ENCODE peak calls at places on chromosomes 6 and 20, in five cellular contexts. One of them, this sample, is unnamed.

GRCh38 chr20:22293886-22294285 is 290.5 kb downstream of the FOXA2 start:
- DNase-seq in pancreas: no peak
- DNase-seq in HCT116: no peak
- DNase-seq in IMR-90: no peak
- DNase-seq in heart left ventricle: no peak
- DNase-seq in this sample: no peak

GRCh38 chr6:35402136-35402855 is 49.8 kb upstream of the FANCE start:
- DNase-seq in heart left ventricle: no peak
- DNase-seq in HCT116: no peak
- DNase-seq in IMR-90: no peak
- DNase-seq in pancreas: peak; percentile 61
- DNase-seq in this sample: no peak

GRCh38 chr6:156545021-156545420 is 232.2 kb upstream of the ARID1B start:
- DNase-seq in IMR-90: no peak
- DNase-seq in pancreas: no peak
- DNase-seq in HCT116: no peak
- DNase-seq in heart left ventricle: no peak
- DNase-seq in this sample: no peak

GRCh38 chr6:162070639-162071038 is 656.9 kb downstream of the PRKN start:
- DNase-seq in HCT116: no peak
- DNase-seq in IMR-90: no peak
- DNase-seq in pancreas: no peak
- DNase-seq in heart left ventricle: no peak
- DNase-seq in this sample: no peak

GRCh38 chr6:106527979-106528378 is 101.3 kb downstream of the RTN4IP1 start:
- DNase-seq in heart left ventricle: no peak
- DNase-seq in HCT116: peak; percentile 83
- DNase-seq in pancreas: no peak
- DNase-seq in IMR-90: peak; percentile 98
- DNase-seq in this sample: no peak

GRCh38 chr20:18879262-18879661 is 65.7 kb downstream of the SCP2D1 start:
- DNase-seq in heart left ventricle: no peak
- DNase-seq in pancreas: no peak
- DNase-seq in IMR-90: no peak
- DNase-seq in HCT116: no peak
- DNase-seq in this sample: no peak

GRCh38 chr20:43715044-43715443 is 11.8 kb downstream of the GTSF1L start:
- DNase-seq in pancreas: no peak
- DNase-seq in HCT116: no peak
- DNase-seq in heart left ventricle: no peak
- DNase-seq in IMR-90: no peak
- DNase-seq in this sample: no peak

GRCh38 chr20:6524305-6524704 is 243.2 kb upstream of the BMP2 start:
- DNase-seq in HCT116: no peak
- DNase-seq in pancreas: no peak
- DNase-seq in heart left ventricle: no peak
- DNase-seq in IMR-90: no peak
- DNase-seq in this sample: no peak

GRCh38 chr6:22222469-22222868 is 74.4 kb downstream of the PRL start:
- DNase-seq in pancreas: no peak
- DNase-seq in IMR-90: no peak
- DNase-seq in heart left ventricle: no peak
- DNase-seq in HCT116: no peak
- DNase-seq in this sample: no peak

GRCh38 chr6:166687538-166688259 is 60.6 kb upstream of the RPS6KA2 start:
- DNase-seq in pancreas: no peak
- DNase-seq in HCT116: no peak
- DNase-seq in IMR-90: no peak
- DNase-seq in heart left ventricle: no peak
- DNase-seq in this sample: no peak

GRCh38 chr6:25660512-25660911 is 8.5 kb downstream of the SCGN start:
- DNase-seq in HCT116: peak; percentile 56
- DNase-seq in IMR-90: peak; percentile 54
- DNase-seq in pancreas: no peak
- DNase-seq in heart left ventricle: no peak
- DNase-seq in this sample: no peak

GRCh38 chr6:110902091-110902490 is 27.5 kb downstream of the AMD1 start:
- DNase-seq in IMR-90: no peak
- DNase-seq in heart left ventricle: no peak
- DNase-seq in pancreas: no peak
- DNase-seq in HCT116: no peak
- DNase-seq in this sample: no peak

GRCh38 chr20:32319100-32319499 is 39.0 kb upstream of the ASXL1 start:
- DNase-seq in IMR-90: no peak
- DNase-seq in heart left ventricle: no peak
- DNase-seq in HCT116: no peak
- DNase-seq in pancreas: no peak
- DNase-seq in this sample: no peak

GRCh38 chr6:125169058-125169457 is 15.5 kb downstream of the TPD52L1 start:
- DNase-seq in IMR-90: peak; percentile 50
- DNase-seq in heart left ventricle: no peak
- DNase-seq in HCT116: no peak
- DNase-seq in pancreas: peak; percentile 37
- DNase-seq in this sample: no peak

GRCh38 chr6:72422126-72422680 is 199.7 kb upstream of the KCNQ5 start:
- DNase-seq in IMR-90: peak; percentile 53
- DNase-seq in HCT116: no peak
- DNase-seq in pancreas: no peak
- DNase-seq in heart left ventricle: no peak
- DNase-seq in this sample: no peak

GRCh38 chr20:2197166-2197565 is 95.5 kb downstream of the STK35 start:
- DNase-seq in heart left ventricle: no peak
- DNase-seq in HCT116: no peak
- DNase-seq in IMR-90: no peak
- DNase-seq in pancreas: no peak
- DNase-seq in this sample: no peak

GRCh38 chr20:36399969-36400545 is 93.9 kb downstream of the DLGAP4 start:
- DNase-seq in pancreas: no peak
- DNase-seq in HCT116: no peak
- DNase-seq in IMR-90: no peak
- DNase-seq in heart left ventricle: no peak
- DNase-seq in this sample: no peak

GRCh38 chr6:11064836-11065235 is 20.7 kb upstream of the ELOVL2 start:
- DNase-seq in IMR-90: no peak
- DNase-seq in pancreas: no peak
- DNase-seq in heart left ventricle: no peak
- DNase-seq in HCT116: no peak
- DNase-seq in this sample: no peak

GRCh38 chr20:19079536-19080299 is 132.7 kb upstream of the SLC24A3 start:
- DNase-seq in pancreas: no peak
- DNase-seq in IMR-90: peak; percentile 9
- DNase-seq in heart left ventricle: no peak
- DNase-seq in HCT116: no peak
- DNase-seq in this sample: no peak

GRCh38 chr6:73299171-73300073 is 36.4 kb upstream of the KHDC1 start:
- DNase-seq in heart left ventricle: peak; percentile 39
- DNase-seq in pancreas: no peak
- DNase-seq in IMR-90: no peak
- DNase-seq in HCT116: no peak
- DNase-seq in this sample: no peak

GRCh38 chr20:63537525-63538203 is 488 bp upstream of the PTK6 start:
- DNase-seq in pancreas: peak; percentile 95
- DNase-seq in HCT116: peak; percentile 93
- DNase-seq in IMR-90: peak; percentile 86
- DNase-seq in heart left ventricle: peak; percentile 87
- DNase-seq in this sample: peak; percentile 82

GRCh38 chr6:156889469-156889868 is 112.3 kb downstream of the ARID1B start:
- DNase-seq in heart left ventricle: no peak
- DNase-seq in IMR-90: no peak
- DNase-seq in HCT116: no peak
- DNase-seq in pancreas: no peak
- DNase-seq in this sample: no peak

GRCh38 chr20:2163312-2163711 is 61.7 kb downstream of the STK35 start:
- DNase-seq in pancreas: no peak
- DNase-seq in HCT116: no peak
- DNase-seq in IMR-90: no peak
- DNase-seq in heart left ventricle: no peak
- DNase-seq in this sample: no peak

GRCh38 chr20:10641467-10641866 is 32.3 kb downstream of the JAG1 start:
- DNase-seq in IMR-90: no peak
- DNase-seq in pancreas: no peak
- DNase-seq in HCT116: no peak
- DNase-seq in heart left ventricle: no peak
- DNase-seq in this sample: no peak

GRCh38 chr6:164569503-164569902 is 739.9 kb downstream of the C6orf118 start:
- DNase-seq in IMR-90: no peak
- DNase-seq in heart left ventricle: no peak
- DNase-seq in HCT116: no peak
- DNase-seq in pancreas: no peak
- DNase-seq in this sample: no peak

GRCh38 chr20:46161921-46162320 is 43.8 kb downstream of the CD40 start:
- DNase-seq in pancreas: no peak
- DNase-seq in HCT116: no peak
- DNase-seq in IMR-90: no peak
- DNase-seq in heart left ventricle: no peak
- DNase-seq in this sample: no peak

GRCh38 chr20:25125636-25126035 is 43.7 kb upstream of the VSX1 start:
- DNase-seq in IMR-90: no peak
- DNase-seq in HCT116: no peak
- DNase-seq in pancreas: no peak
- DNase-seq in heart left ventricle: no peak
- DNase-seq in this sample: peak; percentile 50

DNA sequence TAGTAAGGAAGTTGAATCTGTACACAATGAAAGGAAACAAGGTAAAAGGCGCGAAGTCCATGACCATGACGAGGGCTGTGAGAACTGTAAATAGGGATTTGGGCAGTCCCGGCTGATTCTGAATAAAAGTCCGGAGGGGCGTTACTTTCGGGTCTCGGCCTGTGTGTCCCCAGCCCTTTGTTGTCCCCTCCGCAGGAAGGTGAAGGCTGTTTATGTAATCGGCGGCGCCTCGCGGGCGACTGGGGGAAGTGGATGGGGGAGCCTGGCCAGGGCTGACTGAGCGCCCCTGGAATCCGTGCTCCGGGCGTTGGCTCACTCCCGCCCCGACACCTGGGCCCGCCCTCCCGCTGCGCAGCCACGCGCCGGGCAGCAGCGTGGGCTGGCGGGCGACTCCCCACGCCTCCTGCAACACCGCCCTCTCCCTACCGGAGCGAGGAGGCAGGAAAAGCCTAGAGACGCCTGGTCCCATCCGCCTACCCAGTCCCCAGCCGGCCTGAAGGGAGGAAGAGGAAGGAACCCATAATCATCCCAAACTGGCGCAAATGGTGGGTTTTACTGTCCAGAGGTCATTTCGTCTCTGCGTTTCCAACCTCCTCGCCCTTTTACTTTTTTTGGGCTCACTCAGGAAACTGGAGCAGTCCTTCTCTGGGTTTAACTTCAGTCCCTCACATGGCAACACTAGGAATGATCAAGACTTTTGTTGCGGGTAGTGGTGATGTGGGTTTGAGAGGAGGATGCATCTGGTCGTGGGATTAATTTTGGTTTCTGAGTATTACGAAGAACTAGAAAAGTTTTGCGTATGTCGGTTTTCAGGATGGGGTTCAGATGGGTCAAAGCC is 12.1 kb downstream of the TRIM31 start:
- DNase-seq in heart left ventricle: peak; percentile 35
- DNase-seq in pancreas: peak; percentile 56
- DNase-seq in IMR-90: no peak
- DNase-seq in HCT116: no peak
- DNase-seq in this sample: no peak
- H3K27me3 ChIP-seq in heart left ventricle: peaks cover 11% of the 10 kb centered on the region
- H3K27me3 ChIP-seq in pancreas: peaks cover 6% of the 10 kb centered on the region
- H3K27me3 ChIP-seq in IMR-90: peaks cover 57% of the 10 kb centered on the region
- H3K27me3 ChIP-seq in HCT116: no peaks in the 10 kb centered on the region
- H3K27me3 ChIP-seq in this sample: no peaks in the 10 kb centered on the region

GRCh38 chr6:109456710-109457595 is 1.4 kb upstream of the MICAL1 start:
- DNase-seq in heart left ventricle: peak; percentile 66
- DNase-seq in HCT116: no peak
- DNase-seq in IMR-90: peak; percentile 31
- DNase-seq in pancreas: no peak
- DNase-seq in this sample: peak; percentile 88
- H3K4me3 ChIP-seq in heart left ventricle: peak overlapping the region; percentile 77
- H3K4me3 ChIP-seq in HCT116: peak overlapping the region; percentile 82
- H3K4me3 ChIP-seq in IMR-90: peak overlapping the region; percentile 98
- H3K4me3 ChIP-seq in pancreas: no peak overlapping the region
- H3K4me3 ChIP-seq in this sample: peak overlapping the region; percentile 82

GRCh38 chr6:169185011-169185521 is 68.6 kb downstream of the THBS2 start:
- DNase-seq in heart left ventricle: no peak
- DNase-seq in HCT116: no peak
- DNase-seq in pancreas: no peak
- DNase-seq in IMR-90: no peak
- DNase-seq in this sample: no peak
- H3K4me1 ChIP-seq in heart left ventricle: no peaks in the 10 kb centered on the region
- H3K4me1 ChIP-seq in HCT116: no peaks in the 10 kb centered on the region
- H3K4me1 ChIP-seq in pancreas: no peaks in the 10 kb centered on the region
- H3K4me1 ChIP-seq in IMR-90: peaks cover 13% of the 10 kb centered on the region
- H3K4me1 ChIP-seq in this sample: no peaks in the 10 kb centered on the region

DNA sequence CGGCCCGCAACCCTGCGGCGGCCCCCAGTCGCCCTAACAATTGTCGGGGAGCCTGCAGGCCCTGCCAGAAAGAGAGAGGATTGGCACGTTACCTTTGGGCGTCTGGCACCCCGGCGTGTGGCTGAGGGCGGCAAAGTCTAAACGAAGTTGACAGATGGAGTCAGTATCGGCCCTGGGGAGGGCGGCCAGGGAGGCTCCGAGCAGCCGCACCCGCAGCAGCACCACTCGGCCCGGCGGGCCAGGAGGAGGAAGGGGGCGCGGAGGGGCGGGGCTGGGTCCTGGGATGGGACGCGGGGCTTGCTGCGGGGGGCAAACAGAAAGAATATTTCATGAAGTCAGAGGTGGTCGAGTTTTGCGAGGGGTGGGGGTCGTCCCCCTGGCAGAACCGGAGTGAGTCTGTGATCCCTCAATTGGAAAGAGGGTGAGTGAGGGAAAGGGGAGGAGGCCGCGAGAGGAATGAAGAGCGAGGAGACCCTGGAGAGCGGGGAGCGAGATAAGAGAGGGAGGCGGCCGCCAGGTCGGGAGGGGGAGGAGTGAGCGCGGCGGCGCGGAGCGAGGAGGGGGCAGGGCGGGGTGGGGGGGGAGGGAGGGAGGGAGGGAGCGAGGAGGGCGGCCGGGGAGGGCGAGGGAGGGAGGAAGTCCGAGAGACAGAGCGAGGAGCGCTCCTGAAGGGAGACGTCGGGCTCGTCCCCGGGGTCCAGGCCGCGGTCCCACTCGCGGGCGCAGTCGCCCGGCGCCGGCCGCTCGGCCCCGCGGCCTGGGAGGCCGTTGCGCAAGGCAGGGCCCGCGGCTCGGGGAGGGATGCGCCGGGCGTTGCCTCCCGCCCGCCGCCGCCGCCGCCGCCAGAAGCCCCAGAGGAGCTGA is at the start of gene FOXF2:
- DNase-seq in pancreas: no peak
- DNase-seq in HCT116: no peak
- DNase-seq in IMR-90: no peak
- DNase-seq in heart left ventricle: peak; percentile 36
- DNase-seq in this sample: no peak
- H3K27me3 ChIP-seq in pancreas: peaks cover 26% of the 10 kb centered on the region
- H3K27me3 ChIP-seq in HCT116: no peaks in the 10 kb centered on the region
- H3K27me3 ChIP-seq in IMR-90: no peaks in the 10 kb centered on the region
- H3K27me3 ChIP-seq in heart left ventricle: peaks cover 81% of the 10 kb centered on the region
- H3K27me3 ChIP-seq in this sample: peaks cover 35% of the 10 kb centered on the region